ENCODE peak calls at places on chromosomes 3 and 15, in ten cellular contexts. Q is HCT116, U is H1, C is GM13976, T is HFF-Myc, R is HL-60, W is transverse colon, H is coronary artery, F is HFFc6, I is hepatocyte. V is an unnamed sample.

GRCh38 chr15:40369971-40370370 is 12.0 kb downstream of the DISP2 start:
- DNase-seq in W (no peak), I (no peak), T (no peak), Q (no peak), C (no peak), R (no peak), H (no peak), F (no peak), U (no peak), V (no peak)

GRCh38 chr15:50218291-50218690 is 36.3 kb downstream of the SLC27A2 start:
- DNase-seq in C (no peak), H (no peak), U (no peak), W (no peak), Q (no peak), R (no peak), I (no peak), T (no peak), F (no peak), V (no peak)

GRCh38 chr15:40873625-40874561 is at the start of gene RHOV:
- DNase-seq in Q (peak; percentile 67), T (no peak), I (peak; percentile 88), W (peak; percentile 85), C (peak; percentile 86), R (peak; percentile 43), U (peak; percentile 87), H (no peak), F (no peak), V (peak; percentile 84)

GRCh38 chr15:30985081-30985531 is 6.3 kb downstream of the MTMR10 start:
- DNase-seq in H (no peak), I (no peak), F (no peak), U (no peak), W (peak; percentile 29), T (no peak), R (no peak), C (no peak), Q (no peak), V (no peak)

GRCh38 chr15:69679623-69680228 is 227.1 kb downstream of the RPLP1 start:
- DNase-seq in W (no peak), Q (no peak), R (no peak), C (peak; percentile 68), F (no peak), H (no peak), U (no peak), I (no peak), T (no peak), V (peak; percentile 71)

GRCh38 chr15:70762469-70763119 is 764 bp downstream of the UACA start:
- DNase-seq in H (peak; percentile 82), F (peak; percentile 66), U (peak; percentile 67), Q (peak; percentile 8), R (peak; percentile 49), T (no peak), C (peak; percentile 52), I (peak; percentile 67), W (peak; percentile 50), V (peak; percentile 30)

GRCh38 chr15:29736745-29737023 is 85.6 kb downstream of the TJP1 start:
- DNase-seq in U (no peak), Q (peak; percentile 92), C (no peak), F (peak; percentile 22), I (peak; percentile 49), R (no peak), W (no peak), H (no peak), T (no peak), V (no peak)

GRCh38 chr3:188165596-188165995 is 11.6 kb downstream of the LPP start:
- DNase-seq in F (no peak), T (no peak), C (no peak), I (peak; percentile 28), R (no peak), W (no peak), H (no peak), Q (no peak), U (peak; percentile 38), V (no peak)

GRCh38 chr3:56826831-56827722 is 25.3 kb upstream of the ARHGEF3 start:
- DNase-seq in W (no peak), I (no peak), H (no peak), F (no peak), T (no peak), U (no peak), C (no peak), R (no peak), Q (no peak), V (no peak)

GRCh38 chr3:128616516-128617269 is 33.9 kb downstream of the RPN1 start:
- DNase-seq in H (no peak), F (no peak), C (no peak), I (no peak), T (no peak), R (no peak), Q (no peak), W (no peak), U (no peak), V (no peak)

GRCh38 chr15:69992326-69992725 is 105.4 kb downstream of the TLE3 start:
- DNase-seq in R (no peak), Q (no peak), F (no peak), H (no peak), T (no peak), U (no peak), I (no peak), C (no peak), W (no peak), V (no peak)

GRCh38 chr3:183400352-183400751 is 28.1 kb downstream of the MCF2L2 start:
- DNase-seq in I (no peak), U (no peak), T (no peak), W (no peak), H (no peak), F (no peak), C (no peak), Q (no peak), R (no peak), V (no peak)
- TF ChIP-seq CTCF in I (no peak), U (no peak), T (no peak), W (no peak), H (no peak), F (no peak), C (no peak), Q (no peak), R (no peak), V (no peak)

GRCh38 chr3:184282941-184283340 is 7.1 kb downstream of the ECE2 start:
- DNase-seq in C (no peak), T (no peak), Q (no peak), F (no peak), W (no peak), R (no peak), U (no peak), I (no peak), H (no peak), V (no peak)

GRCh38 chr3:184283681-184284080 is 7.9 kb downstream of the ECE2 start:
- DNase-seq in T (no peak), U (no peak), C (no peak), H (no peak), F (no peak), R (no peak), W (no peak), Q (no peak), I (no peak), V (peak; percentile 4)

GRCh38 chr3:184289426-184289938 is 9.6 kb upstream of the PSMD2 start:
- DNase-seq in F (peak; percentile 27), C (peak; percentile 82), U (peak; percentile 91), R (peak; percentile 65), W (peak; percentile 57), Q (peak; percentile 76), H (no peak), I (peak; percentile 48), T (peak; percentile 32), V (peak; percentile 75)

GRCh38 chr3:184290331-184290730 is 8.7 kb upstream of the PSMD2 start:
- DNase-seq in U (peak; percentile 58), I (no peak), C (no peak), H (no peak), Q (no peak), T (no peak), F (no peak), R (no peak), W (no peak), V (no peak)

DNA sequence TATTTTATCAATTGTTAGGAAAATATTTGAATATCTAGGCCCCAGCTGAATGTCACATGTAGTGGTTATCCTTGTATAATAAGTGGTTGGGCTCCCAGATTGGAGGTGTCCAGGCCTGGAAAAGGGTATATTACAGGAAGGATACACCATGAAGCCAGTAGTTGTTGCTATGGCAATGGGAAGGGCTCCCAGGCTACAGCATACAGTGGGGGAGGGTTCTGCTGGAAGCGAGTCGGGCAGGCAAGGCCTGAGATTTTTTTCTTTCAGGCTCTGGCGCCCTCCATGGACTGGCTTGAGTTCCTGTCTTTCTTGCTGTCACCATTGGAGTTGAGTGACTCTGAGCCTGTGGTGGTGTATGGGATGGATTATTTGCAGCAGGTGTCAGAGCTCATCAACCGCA is 8.9 kb downstream of the ECE2 start:
- DNase-seq in I (peak; percentile 68), U (peak; percentile 70), T (peak; percentile 56), R (peak; percentile 62), C (peak; percentile 66), F (peak; percentile 78), W (no peak), H (no peak), Q (peak; percentile 70), V (peak; percentile 50)
- TF ChIP-seq CTCF in I (peak; percentile 37), U (peak; percentile 58), T (peak; percentile 52), R (peak; percentile 4), C (no peak), F (peak; percentile 70), W (peak; percentile 6), H (no peak), Q (peak; percentile 82), V (peak; percentile 18)

GRCh38 chr3:12253521-12253920 is 35.3 kb upstream of the PPARG start:
- DNase-seq in C (no peak), W (no peak), U (no peak), T (no peak), Q (no peak), F (no peak), R (no peak), I (peak; percentile 48), H (no peak), V (no peak)

GRCh38 chr3:12249519-12249918 is 39.4 kb upstream of the PPARG start:
- DNase-seq in R (no peak), H (no peak), Q (no peak), U (no peak), C (no peak), W (no peak), F (no peak), T (no peak), I (no peak), V (no peak)

GRCh38 chr3:12255393-12255792 is 33.5 kb upstream of the PPARG start:
- DNase-seq in Q (no peak), H (no peak), I (peak; percentile 18), R (no peak), U (no peak), T (no peak), W (peak; percentile 15), C (no peak), F (no peak), V (no peak)

GRCh38 chr3:12252859-12253258 is 36.0 kb upstream of the PPARG start:
- DNase-seq in T (no peak), F (no peak), Q (no peak), I (peak; percentile 8), U (no peak), R (no peak), C (no peak), H (no peak), W (no peak), V (no peak)

GRCh38 chr3:12253944-12254343 is 34.9 kb upstream of the PPARG start:
- DNase-seq in I (no peak), T (no peak), U (no peak), W (no peak), R (no peak), C (no peak), Q (no peak), F (no peak), H (no peak), V (no peak)
- TF ChIP-seq CTCF in I (no peak), T (no peak), U (no peak), W (no peak), R (no peak), C (no peak), Q (no peak), F (no peak), H (no peak), V (no peak)

GRCh38 chr15:66706225-66706732 is 4.2 kb downstream of the SMAD6 start:
- DNase-seq in R (no peak), I (peak; percentile 65), W (no peak), T (no peak), H (no peak), Q (no peak), U (no peak), C (no peak), F (peak; percentile 22), V (no peak)
- TF ChIP-seq CTCF in R (no peak), I (peak; percentile 51), W (peak; percentile 27), T (peak; percentile 73), H (peak; percentile 47), Q (no peak), U (peak; percentile 57), C (no peak), F (peak; percentile 84), V (no peak)